ENCODE peak calls at places on chromosomes 12 and 14, in six cellular contexts. One of them, this sample, is unnamed. For H3K4me1, the result is how much of the 10 kb centered on the place peaks cover.

GRCh38 chr12:49131051-49131972 is at the start of gene TUBA1B:
- DNase-seq in HCT116: peak
- DNase-seq in GM23248: peak
- DNase-seq in neural progenitor cell: peak
- DNase-seq in OCI-LY7: peak
- DNase-seq in hepatocyte: peak
- DNase-seq in this sample: peak

GRCh38 chr12:57242691-57243454 is 8.1 kb downstream of the STAC3 start:
- DNase-seq in OCI-LY7: peak
- DNase-seq in HCT116: peak
- DNase-seq in GM23248: peak
- DNase-seq in hepatocyte: peak
- DNase-seq in neural progenitor cell: peak
- DNase-seq in this sample: peak

GRCh38 chr12:92503977-92504966 is 198.5 kb upstream of the PLEKHG7 start:
- DNase-seq in hepatocyte: peak
- DNase-seq in OCI-LY7: no peak
- DNase-seq in GM23248: no peak
- DNase-seq in HCT116: no peak
- DNase-seq in neural progenitor cell: peak
- DNase-seq in this sample: no peak

GRCh38 chr12:91100901-91101300 is 10.4 kb downstream of the LUM start:
- DNase-seq in neural progenitor cell: no peak
- DNase-seq in hepatocyte: no peak
- DNase-seq in HCT116: no peak
- DNase-seq in OCI-LY7: no peak
- DNase-seq in GM23248: peak
- DNase-seq in this sample: no peak

GRCh38 chr12:40942326-40942725 is 245.8 kb upstream of the PDZRN4 start:
- DNase-seq in OCI-LY7: no peak
- DNase-seq in HCT116: no peak
- DNase-seq in GM23248: peak
- DNase-seq in neural progenitor cell: peak
- DNase-seq in hepatocyte: peak
- DNase-seq in this sample: no peak

GRCh38 chr14:60514378-60515243 is 5.7 kb downstream of the SIX6 start:
- DNase-seq in OCI-LY7: no peak
- DNase-seq in hepatocyte: peak
- DNase-seq in GM23248: peak
- DNase-seq in neural progenitor cell: peak
- DNase-seq in HCT116: no peak
- DNase-seq in this sample: peak

GRCh38 chr14:70098257-70098809 is 90.4 kb downstream of the SLC8A3 start:
- DNase-seq in GM23248: peak
- DNase-seq in neural progenitor cell: no peak
- DNase-seq in HCT116: no peak
- DNase-seq in hepatocyte: peak
- DNase-seq in OCI-LY7: no peak
- DNase-seq in this sample: no peak

GRCh38 chr12:132409495-132410295 is 80.3 kb upstream of the FBRSL1 start:
- DNase-seq in hepatocyte: no peak
- DNase-seq in OCI-LY7: no peak
- DNase-seq in neural progenitor cell: no peak
- DNase-seq in GM23248: no peak
- DNase-seq in HCT116: no peak
- DNase-seq in this sample: no peak

GRCh38 chr12:63151061-63151897 is at the start of gene AVPR1A:
- DNase-seq in OCI-LY7: no peak
- DNase-seq in GM23248: peak
- DNase-seq in HCT116: no peak
- DNase-seq in neural progenitor cell: peak
- DNase-seq in hepatocyte: peak
- DNase-seq in this sample: no peak

GRCh38 chr14:68689426-68689825 is 103.4 kb downstream of the ZFP36L1 start:
- DNase-seq in HCT116: no peak
- DNase-seq in GM23248: no peak
- DNase-seq in hepatocyte: no peak
- DNase-seq in neural progenitor cell: no peak
- DNase-seq in OCI-LY7: no peak
- DNase-seq in this sample: no peak

GRCh38 chr12:130933269-130933995 is 20.3 kb upstream of the ADGRD1 start:
- DNase-seq in neural progenitor cell: no peak
- DNase-seq in HCT116: no peak
- DNase-seq in OCI-LY7: no peak
- DNase-seq in GM23248: no peak
- DNase-seq in hepatocyte: no peak
- DNase-seq in this sample: no peak

GRCh38 chr12:31574803-31575573 is 15.9 kb downstream of the DENND5B start:
- DNase-seq in OCI-LY7: no peak
- DNase-seq in HCT116: no peak
- DNase-seq in GM23248: peak
- DNase-seq in hepatocyte: no peak
- DNase-seq in neural progenitor cell: peak
- DNase-seq in this sample: no peak

GRCh38 chr12:990308-990648 is 745 bp upstream of the ERC1 start:
- DNase-seq in HCT116: no peak
- DNase-seq in neural progenitor cell: peak
- DNase-seq in GM23248: peak
- DNase-seq in OCI-LY7: peak
- DNase-seq in hepatocyte: peak
- DNase-seq in this sample: peak

GRCh38 chr14:103067231-103067954 is 10.0 kb upstream of the CDC42BPB start:
- DNase-seq in OCI-LY7: no peak
- DNase-seq in hepatocyte: no peak
- DNase-seq in HCT116: peak
- DNase-seq in neural progenitor cell: no peak
- DNase-seq in GM23248: peak
- DNase-seq in this sample: peak

GRCh38 chr12:31922341-31923062 is 36.7 kb upstream of the RESF1 start:
- DNase-seq in GM23248: peak
- DNase-seq in HCT116: peak
- DNase-seq in OCI-LY7: peak
- DNase-seq in neural progenitor cell: no peak
- DNase-seq in hepatocyte: no peak
- DNase-seq in this sample: peak

GRCh38 chr12:65818454-65819382 is 5.6 kb upstream of the HMGA2 start:
- DNase-seq in neural progenitor cell: no peak
- DNase-seq in OCI-LY7: no peak
- DNase-seq in GM23248: peak
- DNase-seq in hepatocyte: no peak
- DNase-seq in HCT116: peak
- DNase-seq in this sample: peak

GRCh38 chr14:103386632-103387329 is 1.6 kb downstream of the MARK3 start:
- DNase-seq in GM23248: peak
- DNase-seq in OCI-LY7: peak
- DNase-seq in neural progenitor cell: peak
- DNase-seq in HCT116: no peak
- DNase-seq in hepatocyte: no peak
- DNase-seq in this sample: no peak

GRCh38 chr14:33839193-33840076 is 111.4 kb downstream of the EGLN3 start:
- DNase-seq in neural progenitor cell: peak
- DNase-seq in GM23248: peak
- DNase-seq in hepatocyte: peak
- DNase-seq in OCI-LY7: peak
- DNase-seq in HCT116: peak
- DNase-seq in this sample: peak

GRCh38 chr12:122117979-122118378 is 39.4 kb downstream of the MLXIP start:
- DNase-seq in hepatocyte: no peak
- DNase-seq in GM23248: no peak
- DNase-seq in HCT116: no peak
- DNase-seq in neural progenitor cell: no peak
- DNase-seq in OCI-LY7: no peak
- DNase-seq in this sample: no peak

GRCh38 chr14:49971156-49972141 is 78.6 kb downstream of the ARF6 start:
- DNase-seq in GM23248: no peak
- DNase-seq in hepatocyte: no peak
- DNase-seq in neural progenitor cell: no peak
- DNase-seq in OCI-LY7: peak
- DNase-seq in HCT116: no peak
- DNase-seq in this sample: peak

GRCh38 chr14:98489115-98489514 is 782.9 kb downstream of the BCL11B start:
- DNase-seq in neural progenitor cell: no peak
- DNase-seq in HCT116: no peak
- DNase-seq in OCI-LY7: no peak
- DNase-seq in hepatocyte: no peak
- DNase-seq in GM23248: no peak
- DNase-seq in this sample: no peak

GRCh38 chr12:42097971-42098370 is 46.7 kb downstream of the GXYLT1 start:
- DNase-seq in HCT116: no peak
- DNase-seq in hepatocyte: no peak
- DNase-seq in neural progenitor cell: no peak
- DNase-seq in OCI-LY7: no peak
- DNase-seq in GM23248: no peak
- DNase-seq in this sample: no peak

GRCh38 chr14:55807536-55807935 is 227.5 kb downstream of the KTN1 start:
- DNase-seq in neural progenitor cell: no peak
- DNase-seq in HCT116: no peak
- DNase-seq in GM23248: no peak
- DNase-seq in OCI-LY7: no peak
- DNase-seq in hepatocyte: no peak
- DNase-seq in this sample: no peak

GRCh38 chr12:125519026-125519651 is 453.9 kb downstream of the AACS start:
- DNase-seq in hepatocyte: peak
- DNase-seq in GM23248: no peak
- DNase-seq in neural progenitor cell: no peak
- DNase-seq in OCI-LY7: no peak
- DNase-seq in HCT116: no peak
- DNase-seq in this sample: no peak

GRCh38 chr14:35632276-35633071 is 98.5 kb downstream of the INSM2 start:
- DNase-seq in OCI-LY7: no peak
- DNase-seq in hepatocyte: no peak
- DNase-seq in HCT116: no peak
- DNase-seq in GM23248: peak
- DNase-seq in neural progenitor cell: no peak
- DNase-seq in this sample: no peak

GRCh38 chr12:6605425-6606330 is 1.5 kb downstream of the CHD4 start:
- DNase-seq in neural progenitor cell: peak
- DNase-seq in GM23248: peak
- DNase-seq in HCT116: no peak
- DNase-seq in hepatocyte: no peak
- DNase-seq in OCI-LY7: peak
- DNase-seq in this sample: peak

GRCh38 chr12:6608592-6609311 is 1.6 kb upstream of the CHD4 start:
- DNase-seq in HCT116: no peak
- DNase-seq in hepatocyte: no peak
- DNase-seq in neural progenitor cell: no peak
- DNase-seq in GM23248: peak
- DNase-seq in OCI-LY7: peak
- DNase-seq in this sample: no peak

GRCh38 chr12:6606331-6607131 is 648 bp downstream of the CHD4 start:
- DNase-seq in HCT116: no peak
- DNase-seq in OCI-LY7: peak
- DNase-seq in GM23248: peak
- DNase-seq in neural progenitor cell: peak
- DNase-seq in hepatocyte: peak
- DNase-seq in this sample: no peak

GRCh38 chr12:6604254-6605029 is 2.7 kb downstream of the CHD4 start:
- DNase-seq in hepatocyte: no peak
- DNase-seq in OCI-LY7: no peak
- DNase-seq in HCT116: no peak
- DNase-seq in GM23248: peak
- DNase-seq in neural progenitor cell: no peak
- DNase-seq in this sample: no peak

DNA sequence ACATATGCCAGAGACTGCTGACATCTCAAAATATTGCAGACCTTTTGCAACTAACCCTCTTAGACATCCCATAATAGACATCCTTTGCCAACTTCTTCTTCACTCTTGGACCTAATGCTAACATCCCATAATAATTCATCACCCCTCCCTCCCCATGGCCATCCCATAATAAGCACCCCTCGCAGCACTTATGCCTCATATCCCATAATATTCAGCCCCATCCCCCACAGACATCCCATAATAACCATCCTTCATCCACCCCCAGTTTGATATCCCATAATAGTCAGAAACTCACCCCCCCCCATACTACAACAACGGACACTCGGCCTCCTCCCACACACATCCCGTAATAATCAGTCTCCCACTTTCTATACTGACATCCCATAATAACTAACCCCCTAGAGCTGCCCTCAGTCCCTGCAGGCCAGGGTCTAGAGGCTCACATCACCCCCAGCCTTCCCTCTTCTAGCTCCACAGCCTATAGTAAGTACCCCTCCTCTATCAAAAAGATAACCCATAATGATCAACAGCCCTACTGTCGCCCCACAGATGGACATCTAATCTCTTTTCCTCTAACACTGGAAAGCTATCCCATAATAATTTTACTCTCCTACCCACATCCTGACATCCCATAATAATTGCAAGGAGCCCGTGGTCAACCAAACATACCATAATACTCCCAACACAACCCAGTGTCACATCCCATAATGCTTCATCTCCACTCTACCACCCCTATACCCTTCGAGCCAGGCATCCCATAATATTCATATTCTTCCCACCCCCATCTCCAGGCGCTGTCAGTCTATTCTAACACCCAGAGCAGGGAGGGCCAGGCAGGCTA is 792 bp upstream of the CHD4 start:
- DNase-seq in neural progenitor cell: peak
- DNase-seq in HCT116: peak
- DNase-seq in GM23248: peak
- DNase-seq in hepatocyte: peak
- DNase-seq in OCI-LY7: peak
- DNase-seq in this sample: peak
- H3K4me1 ChIP-seq in neural progenitor cell: half or more
- H3K4me1 ChIP-seq in HCT116: half or more
- H3K4me1 ChIP-seq in GM23248: under half
- H3K4me1 ChIP-seq in hepatocyte: under half
- H3K4me1 ChIP-seq in OCI-LY7: half or more
- H3K4me1 ChIP-seq in this sample: under half

GRCh38 chr12:47394070-47394469 is 311.8 kb downstream of the RPAP3 start:
- DNase-seq in OCI-LY7: no peak
- DNase-seq in hepatocyte: no peak
- DNase-seq in GM23248: no peak
- DNase-seq in neural progenitor cell: no peak
- DNase-seq in HCT116: no peak
- DNase-seq in this sample: no peak
- TF ChIP-seq EZH2phosphoT487 in OCI-LY7: no peak
- TF ChIP-seq EZH2phosphoT487 in hepatocyte: no peak
- TF ChIP-seq EZH2phosphoT487 in GM23248: no peak
- TF ChIP-seq EZH2phosphoT487 in neural progenitor cell: no peak
- TF ChIP-seq EZH2phosphoT487 in HCT116: no peak
- TF ChIP-seq EZH2phosphoT487 in this sample: no peak

DNA sequence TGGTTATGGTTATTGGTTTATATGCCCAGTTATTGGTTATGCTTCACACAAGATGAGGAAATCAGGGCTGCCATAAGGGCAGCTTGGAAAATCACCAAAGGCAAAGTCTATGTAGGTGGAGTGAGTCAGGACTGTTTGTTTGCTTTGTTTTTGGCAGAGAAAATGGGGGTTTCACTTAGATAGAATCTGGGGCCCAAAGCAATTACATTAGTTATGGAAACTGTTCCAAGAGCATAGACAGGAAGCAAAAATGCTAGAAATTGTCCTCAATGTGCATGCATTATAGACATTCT is 2.2 kb downstream of the VAMP1 start:
- DNase-seq in OCI-LY7: no peak
- DNase-seq in neural progenitor cell: no peak
- DNase-seq in hepatocyte: no peak
- DNase-seq in GM23248: peak
- DNase-seq in HCT116: no peak
- DNase-seq in this sample: peak
- H3K4me3 ChIP-seq in OCI-LY7: peak
- H3K4me3 ChIP-seq in neural progenitor cell: no peak
- H3K4me3 ChIP-seq in hepatocyte: no peak
- H3K4me3 ChIP-seq in GM23248: peak
- H3K4me3 ChIP-seq in HCT116: no peak
- H3K4me3 ChIP-seq in this sample: no peak

GRCh38 chr14:54687750-54688119 is 120.8 kb downstream of the SAMD4A start:
- DNase-seq in neural progenitor cell: no peak
- DNase-seq in OCI-LY7: no peak
- DNase-seq in HCT116: no peak
- DNase-seq in GM23248: no peak
- DNase-seq in hepatocyte: no peak
- DNase-seq in this sample: no peak
- H3K4me1 ChIP-seq in neural progenitor cell: under half
- H3K4me1 ChIP-seq in OCI-LY7: under half
- H3K4me1 ChIP-seq in HCT116: under half
- H3K4me1 ChIP-seq in GM23248: half or more
- H3K4me1 ChIP-seq in hepatocyte: under half
- H3K4me1 ChIP-seq in this sample: under half

This sample was measured in PC-3.